ENCODE peak calls at places on chromosomes 7 and 10, in ten cellular contexts. P, B, O, E, C, X, N, H, Y and L are unnamed samples.

GRCh38 chr7:30330134-30331111 is 46.0 kb downstream of the ZNRF2 start:
- DNase-seq in P (no peak), B (no peak), O (no peak), E (no peak), C (no peak), X (no peak), N (no peak), H (no peak), Y (no peak), L (no peak)

GRCh38 chr7:78769551-78770101 is 683.8 kb downstream of the MAGI2 start:
- DNase-seq in P (no peak), B (no peak), O (no peak), E (no peak), C (no peak), X (peak), N (no peak), H (no peak), Y (no peak), L (no peak)

GRCh38 chr7:148747274-148747673 is 48.6 kb downstream of the CUL1 start:
- DNase-seq in P (no peak), B (no peak), O (no peak), E (no peak), C (no peak), X (no peak), N (no peak), H (no peak), Y (no peak), L (no peak)

GRCh38 chr10:69348824-69349541 is 67.7 kb downstream of the TACR2 start:
- DNase-seq in P (peak), B (no peak), O (no peak), E (peak), C (peak), X (peak), N (peak), H (no peak), Y (no peak), L (peak)

GRCh38 chr10:28897617-28898464 is 220.5 kb downstream of the BAMBI start:
- DNase-seq in P (no peak), B (no peak), O (peak), E (no peak), C (peak), X (no peak), N (peak), H (no peak), Y (no peak), L (no peak)

GRCh38 chr7:82859106-82859850 is 303.4 kb downstream of the PCLO start:
- DNase-seq in P (no peak), B (no peak), O (no peak), E (no peak), C (no peak), X (peak), N (no peak), H (no peak), Y (no peak), L (no peak)

GRCh38 chr7:65980478-65981250 is 1.3 kb downstream of the GUSB start:
- DNase-seq in P (peak), B (peak), O (peak), E (no peak), C (peak), X (peak), N (peak), H (no peak), Y (peak), L (peak)

GRCh38 chr7:100629117-100629711 is 12.1 kb downstream of the TFR2 start:
- DNase-seq in P (no peak), B (no peak), O (no peak), E (peak), C (peak), X (peak), N (no peak), H (no peak), Y (no peak), L (no peak)

GRCh38 chr7:115864082-115864481 is 166.5 kb downstream of the TFEC start:
- DNase-seq in P (no peak), B (no peak), O (no peak), E (no peak), C (no peak), X (no peak), N (no peak), H (no peak), Y (no peak), L (no peak)

GRCh38 chr10:93992400-93993030 is 1.2 kb upstream of the PLCE1 start:
- DNase-seq in P (no peak), B (no peak), O (no peak), E (no peak), C (peak), X (peak), N (no peak), H (no peak), Y (no peak), L (no peak)

GRCh38 chr7:30681262-30682130 is 760 bp downstream of the CRHR2 start:
- DNase-seq in P (no peak), B (no peak), O (no peak), E (no peak), C (no peak), X (peak), N (no peak), H (no peak), Y (no peak), L (no peak)

GRCh38 chr10:48331436-48331835 is 25.0 kb downstream of the MAPK8 start:
- DNase-seq in P (no peak), B (no peak), O (no peak), E (peak), C (no peak), X (no peak), N (no peak), H (no peak), Y (no peak), L (no peak)

GRCh38 chr10:90993340-90993739 is 72.5 kb upstream of the ANKRD1 start:
- DNase-seq in P (no peak), B (no peak), O (no peak), E (no peak), C (no peak), X (peak), N (no peak), H (no peak), Y (no peak), L (no peak)

GRCh38 chr7:47314728-47315601 is 266.9 kb downstream of the TNS3 start:
- DNase-seq in P (peak), B (peak), O (peak), E (no peak), C (peak), X (peak), N (peak), H (peak), Y (no peak), L (peak)

GRCh38 chr10:42113158-42113450 is 525.3 kb downstream of the ZNF33B start:
- DNase-seq in P (no peak), B (no peak), O (no peak), E (no peak), C (no peak), X (no peak), N (no peak), H (no peak), Y (no peak), L (no peak)

GRCh38 chr7:152664636-152665035 is 11.3 kb downstream of the XRCC2 start:
- DNase-seq in P (no peak), B (no peak), O (no peak), E (peak), C (peak), X (no peak), N (no peak), H (no peak), Y (no peak), L (no peak)

GRCh38 chr7:95687759-95688343 is 84.5 kb upstream of the DYNC1I1 start:
- DNase-seq in P (no peak), B (no peak), O (no peak), E (no peak), C (peak), X (peak), N (no peak), H (no peak), Y (no peak), L (no peak)

GRCh38 chr10:34628174-34628802 is 186.8 kb downstream of the PARD3 start:
- DNase-seq in P (peak), B (peak), O (peak), E (no peak), C (peak), X (no peak), N (peak), H (no peak), Y (no peak), L (peak)

GRCh38 chr10:102342462-102342861 is 53.0 kb upstream of the NFKB2 start:
- DNase-seq in P (no peak), B (no peak), O (no peak), E (no peak), C (no peak), X (no peak), N (no peak), H (no peak), Y (no peak), L (no peak)

GRCh38 chr10:90912176-90912575 is 8.7 kb downstream of the ANKRD1 start:
- DNase-seq in P (no peak), B (no peak), O (no peak), E (no peak), C (no peak), X (no peak), N (no peak), H (no peak), Y (no peak), L (no peak)

GRCh38 chr7:1466524-1467271 is 7.4 kb upstream of the MICALL2 start:
- DNase-seq in P (peak), B (peak), O (peak), E (no peak), C (peak), X (peak), N (peak), H (peak), Y (no peak), L (peak)

GRCh38 chr7:13476881-13477444 is 512.5 kb downstream of the ETV1 start:
- DNase-seq in P (no peak), B (no peak), O (no peak), E (no peak), C (peak), X (peak), N (no peak), H (no peak), Y (no peak), L (no peak)

GRCh38 chr10:19656420-19657042 is 159.7 kb upstream of the PLXDC2 start:
- DNase-seq in P (no peak), B (no peak), O (no peak), E (no peak), C (peak), X (no peak), N (no peak), H (no peak), Y (no peak), L (no peak)

GRCh38 chr7:116501425-116502167 is 2.1 kb downstream of the CAV2 start:
- DNase-seq in P (no peak), B (no peak), O (no peak), E (no peak), C (no peak), X (peak), N (peak), H (no peak), Y (no peak), L (no peak)

GRCh38 chr10:79445217-79445707 is at the start of gene ZCCHC24:
- DNase-seq in P (no peak), B (peak), O (no peak), E (no peak), C (no peak), X (no peak), N (peak), H (no peak), Y (peak), L (peak)

GRCh38 chr7:43314379-43315158 is 202.1 kb downstream of the HECW1 start:
- DNase-seq in P (no peak), B (no peak), O (no peak), E (no peak), C (no peak), X (no peak), N (no peak), H (no peak), Y (no peak), L (no peak)

GRCh38 chr7:43869898-43870240 is 552 bp upstream of the MRPS24 start:
- DNase-seq in P (peak), B (no peak), O (no peak), E (peak), C (peak), X (peak), N (no peak), H (no peak), Y (peak), L (peak)

GRCh38 chr10:64142395-64142794 is 621.2 kb downstream of the REEP3 start:
- DNase-seq in P (no peak), B (no peak), O (no peak), E (no peak), C (no peak), X (no peak), N (no peak), H (no peak), Y (no peak), L (no peak)

GRCh38 chr10:31770307-31770902 is 158.2 kb downstream of the ARHGAP12 start:
- DNase-seq in P (no peak), B (no peak), O (peak), E (no peak), C (peak), X (peak), N (no peak), H (no peak), Y (no peak), L (peak)

GRCh38 chr10:73878365-73878764 is 4.0 kb upstream of the CAMK2G start:
- DNase-seq in P (no peak), B (no peak), O (no peak), E (no peak), C (no peak), X (no peak), N (no peak), H (no peak), Y (no peak), L (no peak)

GRCh38 chr10:17144757-17145156 is 15.1 kb upstream of the CUBN start:
- DNase-seq in P (no peak), B (no peak), O (no peak), E (no peak), C (no peak), X (peak), N (no peak), H (no peak), Y (no peak), L (no peak)

GRCh38 chr10:12351447-12351846 is 2.1 kb downstream of the CAMK1D start:
- DNase-seq in P (peak), B (peak), O (no peak), E (no peak), C (no peak), X (no peak), N (no peak), H (peak), Y (no peak), L (peak)

DNA sequence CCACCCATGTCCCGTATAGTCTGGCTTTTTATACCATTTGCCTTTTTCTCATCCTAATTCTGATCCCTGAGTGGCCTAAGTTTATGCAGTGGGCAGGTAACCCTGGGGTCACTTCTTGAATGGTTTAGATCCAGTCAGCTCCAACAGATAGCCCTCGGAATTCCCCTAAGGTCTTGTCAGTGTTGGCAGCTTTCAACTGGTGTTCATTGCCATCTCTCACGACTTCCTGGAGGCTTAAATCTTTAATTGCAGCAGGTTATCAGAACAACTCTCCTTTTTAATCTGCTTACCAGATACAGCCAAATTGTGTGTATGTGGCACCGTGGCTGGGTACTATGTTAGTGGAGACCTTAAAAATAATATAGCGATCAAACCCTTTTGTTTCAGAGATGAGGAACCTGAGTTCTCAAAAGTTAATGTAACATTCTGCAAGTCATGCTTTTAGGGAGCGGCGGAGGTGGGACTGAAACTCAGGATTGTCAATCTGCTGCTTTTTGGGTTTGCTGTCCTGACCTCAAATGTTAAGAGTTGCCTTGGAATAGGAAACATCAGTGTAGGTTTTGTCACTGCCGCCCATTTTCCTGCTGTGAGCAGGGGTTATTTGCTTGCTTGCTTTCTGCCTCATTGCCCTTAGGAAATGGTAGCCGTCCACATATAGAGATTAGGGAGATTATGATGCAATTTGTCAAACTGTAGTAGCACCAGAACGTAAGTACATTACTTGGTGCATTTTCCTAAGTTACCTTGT is 810 bp downstream of the DLD start:
- DNase-seq in P (no peak), B (no peak), O (no peak), E (peak), C (peak), X (peak), N (no peak), H (no peak), Y (no peak), L (no peak)
- H3K27ac ChIP-seq in P (peak), B (peak), O (peak), E (peak), C (peak), X (peak), N (peak), H (peak), Y (peak), L (peak)

DNA sequence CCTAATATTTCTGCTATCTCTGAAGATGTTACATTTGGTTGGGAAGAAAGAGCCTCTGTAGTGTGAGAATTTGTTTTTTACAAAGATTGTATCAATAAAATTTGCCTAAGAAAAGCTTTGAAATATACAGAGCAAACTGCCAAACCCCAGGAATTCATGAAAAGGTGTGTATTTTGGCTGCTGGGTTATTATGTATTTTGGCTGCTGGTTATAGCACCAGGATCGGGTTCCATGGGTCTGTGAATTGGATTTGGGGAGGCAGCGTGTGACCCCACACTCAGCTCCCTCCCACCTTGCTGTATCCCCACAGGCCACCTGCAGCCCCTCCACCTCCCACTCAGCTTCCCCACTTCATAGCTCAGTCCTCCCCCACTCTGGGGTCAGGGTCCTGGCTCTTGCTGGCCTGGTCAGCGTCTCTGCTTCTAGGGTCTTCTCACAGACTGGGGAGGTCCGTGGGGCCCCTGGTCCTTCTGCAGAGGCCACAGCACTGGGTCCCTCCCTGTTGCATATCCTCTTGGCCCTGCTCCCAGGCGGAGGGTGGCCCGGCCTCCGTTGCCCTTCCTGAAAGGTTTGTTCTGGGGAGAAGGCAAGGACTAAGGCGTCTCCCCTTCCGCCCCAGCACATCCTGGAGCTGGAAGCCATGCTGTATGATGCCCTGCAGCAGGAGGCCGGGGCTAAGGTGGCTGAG is 24.0 kb upstream of the DPYSL4 start:
- DNase-seq in P (no peak), B (no peak), O (peak), E (no peak), C (no peak), X (no peak), N (peak), H (no peak), Y (no peak), L (peak)
- H3K27ac ChIP-seq in P (no peak), B (no peak), O (no peak), E (no peak), C (no peak), X (no peak), N (peak), H (no peak), Y (no peak), L (no peak)

GRCh38 chr7:142414915-142415314 is 157.1 kb upstream of the PRSS58 start:
- DNase-seq in P (no peak), B (no peak), O (no peak), E (no peak), C (no peak), X (no peak), N (no peak), H (no peak), Y (no peak), L (no peak)

GRCh38 chr7:142409471-142409870 is 151.6 kb upstream of the PRSS58 start:
- DNase-seq in P (no peak), B (no peak), O (no peak), E (no peak), C (no peak), X (no peak), N (no peak), H (no peak), Y (no peak), L (no peak)

GRCh38 chr7:142414135-142414534 is 156.3 kb upstream of the PRSS58 start:
- DNase-seq in P (no peak), B (no peak), O (no peak), E (no peak), C (no peak), X (no peak), N (no peak), H (no peak), Y (no peak), L (peak)

GRCh38 chr7:142412551-142413193 is 154.8 kb upstream of the PRSS58 start:
- DNase-seq in P (no peak), B (no peak), O (no peak), E (peak), C (peak), X (peak), N (no peak), H (no peak), Y (no peak), L (peak)

DNA sequence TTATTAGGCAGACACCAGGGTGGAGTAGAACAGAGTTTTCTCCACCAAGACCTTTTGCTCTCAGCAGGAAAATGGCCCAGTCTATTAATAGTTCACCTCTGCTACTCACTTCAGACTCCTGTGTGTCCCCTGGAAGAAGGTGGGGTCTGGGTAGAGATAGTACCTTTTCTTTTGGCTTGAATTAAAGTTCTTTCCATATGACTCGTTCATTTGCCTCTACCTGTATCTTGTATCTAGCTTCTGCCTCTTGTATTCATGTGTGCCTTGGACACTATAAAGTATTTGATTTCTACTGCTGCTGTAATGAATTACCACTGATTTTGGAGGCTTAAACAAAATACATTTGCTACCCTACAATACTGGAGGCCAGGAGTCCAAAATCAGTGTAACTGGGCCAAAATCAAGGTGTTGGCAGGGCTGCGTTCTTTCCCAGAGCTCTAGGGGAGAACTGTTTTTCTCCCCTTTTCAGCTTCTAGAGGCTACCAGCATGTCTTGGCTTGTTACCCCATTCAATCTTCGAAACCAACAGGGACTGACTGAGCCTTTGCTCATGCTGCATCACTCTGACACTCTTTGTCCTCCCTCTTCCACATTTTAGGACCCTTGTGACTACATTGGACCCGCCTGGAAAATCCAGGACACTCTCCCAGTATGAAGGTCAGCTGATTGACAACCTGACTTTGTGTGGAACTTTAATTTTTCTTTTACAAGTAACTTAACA is 155.6 kb upstream of the PRSS58 start:
- DNase-seq in P (no peak), B (no peak), O (no peak), E (no peak), C (no peak), X (no peak), N (no peak), H (no peak), Y (no peak), L (no peak)
- H3K27ac ChIP-seq in P (no peak), B (no peak), O (no peak), E (no peak), C (no peak), X (no peak), N (no peak), H (no peak), Y (no peak), L (no peak)

DNA sequence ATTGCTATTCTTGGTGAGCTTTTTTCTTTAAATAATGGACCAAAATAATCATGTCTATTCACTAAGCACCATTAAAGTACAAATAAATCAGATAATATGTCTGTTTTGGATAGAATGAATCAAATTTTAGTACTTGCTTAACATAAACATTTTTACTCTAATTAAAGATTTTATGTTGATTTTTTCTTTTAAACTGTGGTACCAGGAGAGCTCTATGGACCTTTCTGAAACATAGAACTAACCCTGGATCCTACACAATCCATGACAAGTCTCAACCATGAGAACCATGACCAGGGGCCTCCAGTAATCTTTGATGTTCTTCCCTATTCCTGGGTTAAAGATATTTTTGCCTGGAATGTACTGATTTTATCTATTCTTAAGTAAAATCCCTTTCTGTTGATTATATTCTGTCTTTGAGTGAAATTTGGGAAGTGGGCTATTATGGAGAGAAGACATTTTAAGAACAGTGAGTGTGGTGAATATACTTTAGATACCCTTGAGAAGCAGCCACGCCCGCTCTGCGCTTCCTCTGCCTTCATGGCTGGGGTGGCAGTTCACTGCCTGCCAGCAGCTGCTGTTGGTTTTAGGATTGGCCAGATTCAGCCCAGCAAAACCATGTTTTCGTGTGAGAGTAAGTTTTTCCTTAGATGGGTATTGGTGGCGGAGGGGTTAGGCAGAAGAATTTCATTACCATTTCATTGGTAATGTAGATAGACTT is 42.2 kb upstream of the BHLHA15 start:
- DNase-seq in P (no peak), B (no peak), O (no peak), E (no peak), C (no peak), X (no peak), N (no peak), H (no peak), Y (no peak), L (no peak)
- H3K27ac ChIP-seq in P (no peak), B (no peak), O (no peak), E (no peak), C (no peak), X (no peak), N (no peak), H (no peak), Y (no peak), L (no peak)